ENCODE peak calls at places on chromosomes 4 and X, in six cellular contexts. J is NCI-H2029; U is amygdala; F is effector memory CD8-positive, alpha-beta T cell; N is endothelial cell; O is B cell. P is an unnamed sample.
A peak's percentile ranks its signal among the peaks of the same experiment; 100 is the strongest.

GRCh38 chrX:106468433-106468832 is 143.3 kb upstream of the RADX start:
- DNase-seq in J (no peak), U (no peak), F (no peak), N (no peak), O (no peak), P (no peak)

GRCh38 chrX:100070334-100070849 is 339.7 kb downstream of the PCDH19 start:
- DNase-seq in J (no peak), U (no peak), F (no peak), N (no peak), O (no peak), P (no peak)

GRCh38 chr4:97953171-97953570 is 190.1 kb downstream of the STPG2 start:
- DNase-seq in J (no peak), U (no peak), F (no peak), N (no peak), O (no peak), P (no peak)

GRCh38 chr4:18021470-18021719 is 160 bp downstream of the LCORL start:
- DNase-seq in J (no peak), U (no peak), F (no peak), N (no peak), O (no peak), P (no peak)

GRCh38 chrX:46574337-46574940 is 874 bp downstream of the CHST7 start:
- DNase-seq in J (no peak), U (no peak), F (peak; percentile 15), N (peak; percentile 47), O (no peak), P (no peak)

GRCh38 chr4:115260195-115260594 is 146.8 kb upstream of the NDST4 start:
- DNase-seq in J (no peak), U (no peak), F (no peak), N (no peak), O (no peak), P (no peak)

GRCh38 chr4:82429728-82430192 is 502 bp downstream of the HNRNPDL start:
- DNase-seq in J (peak; percentile 76), U (peak; percentile 65), F (peak; percentile 69), N (no peak), O (no peak), P (no peak)

GRCh38 chr4:109998867-109999303 is 86.2 kb downstream of the EGF start:
- DNase-seq in J (peak; percentile 10), U (no peak), F (peak; percentile 58), N (peak; percentile 39), O (no peak), P (no peak)

GRCh38 chr4:107379054-107379869 is 340.8 kb downstream of the PAPSS1 start:
- DNase-seq in J (no peak), U (no peak), F (no peak), N (no peak), O (no peak), P (no peak)

GRCh38 chrX:153055827-153056748 is at the start of gene PNMA3:
- DNase-seq in J (no peak), U (no peak), F (no peak), N (peak; percentile 29), O (no peak), P (no peak)

GRCh38 chr4:184064877-184065276 is 152.8 kb downstream of the ENPP6 start:
- DNase-seq in J (no peak), U (no peak), F (no peak), N (no peak), O (no peak), P (no peak)

GRCh38 chr4:58553031-58553430 is 1442.8 kb upstream of the IGFBP7 start:
- DNase-seq in J (no peak), U (no peak), F (no peak), N (no peak), O (no peak), P (no peak)

GRCh38 chr4:3321295-3321889 is 28.6 kb downstream of the RGS12 start:
- DNase-seq in J (no peak), U (no peak), F (no peak), N (no peak), O (no peak), P (peak; percentile 59)

GRCh38 chr4:1600811-1601532 is 83.1 kb downstream of the FAM53A start:
- DNase-seq in J (no peak), U (no peak), F (no peak), N (no peak), O (no peak), P (no peak)

GRCh38 chr4:153143527-153144348 is 60.5 kb upstream of the TRIM2 start:
- DNase-seq in J (peak; percentile 49), U (no peak), F (no peak), N (no peak), O (no peak), P (no peak)

GRCh38 chrX:40663078-40663740 is 15.8 kb upstream of the CXorf38 start:
- DNase-seq in J (no peak), U (no peak), F (peak; percentile 9), N (no peak), O (no peak), P (no peak)

GRCh38 chr4:75904086-75904485 is 1.8 kb upstream of the PPEF2 start:
- DNase-seq in J (no peak), U (no peak), F (no peak), N (no peak), O (no peak), P (no peak)

GRCh38 chr4:48960988-48961635 is 25.0 kb upstream of the CWH43 start:
- DNase-seq in J (no peak), U (no peak), F (no peak), N (no peak), O (no peak), P (no peak)

GRCh38 chr4:37453004-37453360 is 208.4 kb downstream of the NWD2 start:
- DNase-seq in J (peak; percentile 35), U (peak; percentile 15), F (no peak), N (peak; percentile 49), O (no peak), P (no peak)

GRCh38 chr4:84455697-84456096 is 43.4 kb downstream of the NKX6-1 start:
- DNase-seq in J (no peak), U (no peak), F (no peak), N (no peak), O (no peak), P (no peak)

GRCh38 chrX:154775611-154776349 is 13.1 kb downstream of the DKC1 start:
- DNase-seq in J (no peak), U (no peak), F (no peak), N (no peak), O (no peak), P (no peak)

GRCh38 chrX:18574591-18574990 is 97.3 kb downstream of the RS1 start:
- DNase-seq in J (no peak), U (no peak), F (no peak), N (no peak), O (no peak), P (peak; percentile 38)

GRCh38 chr4:85475631-85476233 is 782 bp downstream of the ARHGAP24 start:
- DNase-seq in J (no peak), U (no peak), F (no peak), N (peak; percentile 54), O (no peak), P (no peak)

GRCh38 chrX:155028749-155029360 is 2.2 kb downstream of the FUNDC2 start:
- DNase-seq in J (no peak), U (no peak), F (no peak), N (no peak), O (no peak), P (no peak)

GRCh38 chrX:133852837-133853236 is 132.6 kb downstream of the GPC3 start:
- DNase-seq in J (no peak), U (no peak), F (no peak), N (no peak), O (no peak), P (no peak)

GRCh38 chr4:124090007-124090406 is 622.5 kb downstream of the ANKRD50 start:
- DNase-seq in J (no peak), U (no peak), F (no peak), N (no peak), O (no peak), P (no peak)

GRCh38 chr4:100981447-100982204 is 365.7 kb downstream of the PPP3CA start:
- DNase-seq in J (no peak), U (no peak), F (no peak), N (no peak), O (no peak), P (no peak)

GRCh38 chr4:110959041-110959643 is 336.3 kb upstream of the PITX2 start:
- DNase-seq in J (no peak), U (no peak), F (no peak), N (no peak), O (no peak), P (no peak)

GRCh38 chr4:101066586-101066985 is 280.7 kb downstream of the PPP3CA start:
- DNase-seq in J (no peak), U (no peak), F (no peak), N (no peak), O (no peak), P (no peak)

GRCh38 chr4:12692815-12693214 is 791.3 kb downstream of the RAB28 start:
- DNase-seq in J (no peak), U (no peak), F (no peak), N (no peak), O (no peak), P (no peak)

GRCh38 chrX:32851556-32851955 is 359.8 kb downstream of the DMD start:
- DNase-seq in J (no peak), U (no peak), F (no peak), N (no peak), O (no peak), P (no peak)

GRCh38 chr4:68732653-68733466 is 62.4 kb upstream of the UGT2B15 start:
- DNase-seq in J (no peak), U (no peak), F (no peak), N (no peak), O (no peak), P (no peak)